ENCODE peak calls at places on chromosomes 16 and 17, in seven cellular contexts. One of them, this sample, is unnamed.

GRCh38 chr16:60013076-60013475 is 1279.0 kb upstream of the GOT2 start:
- DNase-seq in IMR-90: no peak
- DNase-seq in activated T-cell treated with anti-CD3 and anti-CD28 coated beads, Interleukin-2, amount 50 U/mL, for 72 hours: no peak
- DNase-seq in fibroblast of mammary gland: no peak
- DNase-seq in fibroblast of villous mesenchyme: no peak
- DNase-seq in bronchial epithelial cell: no peak
- DNase-seq in adrenal gland: no peak
- DNase-seq in this sample: no peak

GRCh38 chr17:78819402-78819801 is 21.2 kb downstream of the USP36 start:
- DNase-seq in IMR-90: no peak
- DNase-seq in activated T-cell treated with anti-CD3 and anti-CD28 coated beads, Interleukin-2, amount 50 U/mL, for 72 hours: no peak
- DNase-seq in fibroblast of mammary gland: no peak
- DNase-seq in fibroblast of villous mesenchyme: no peak
- DNase-seq in bronchial epithelial cell: no peak
- DNase-seq in adrenal gland: no peak
- DNase-seq in this sample: no peak

GRCh38 chr17:68061512-68062313 is 26.2 kb downstream of the KPNA2 start:
- DNase-seq in IMR-90: peak
- DNase-seq in activated T-cell treated with anti-CD3 and anti-CD28 coated beads, Interleukin-2, amount 50 U/mL, for 72 hours: no peak
- DNase-seq in fibroblast of mammary gland: peak
- DNase-seq in fibroblast of villous mesenchyme: peak
- DNase-seq in bronchial epithelial cell: no peak
- DNase-seq in adrenal gland: peak
- DNase-seq in this sample: no peak

GRCh38 chr17:66514227-66514806 is 211.9 kb downstream of the PRKCA start:
- DNase-seq in IMR-90: peak
- DNase-seq in activated T-cell treated with anti-CD3 and anti-CD28 coated beads, Interleukin-2, amount 50 U/mL, for 72 hours: peak
- DNase-seq in fibroblast of mammary gland: peak
- DNase-seq in fibroblast of villous mesenchyme: no peak
- DNase-seq in bronchial epithelial cell: peak
- DNase-seq in adrenal gland: no peak
- DNase-seq in this sample: peak

GRCh38 chr16:11390573-11391495 is 45.6 kb downstream of the RMI2 start:
- DNase-seq in IMR-90: no peak
- DNase-seq in activated T-cell treated with anti-CD3 and anti-CD28 coated beads, Interleukin-2, amount 50 U/mL, for 72 hours: no peak
- DNase-seq in fibroblast of mammary gland: no peak
- DNase-seq in fibroblast of villous mesenchyme: no peak
- DNase-seq in bronchial epithelial cell: peak
- DNase-seq in adrenal gland: no peak
- DNase-seq in this sample: no peak

GRCh38 chr17:44309472-44309871 is 1.1 kb downstream of the RUNDC3A start:
- DNase-seq in IMR-90: no peak
- DNase-seq in activated T-cell treated with anti-CD3 and anti-CD28 coated beads, Interleukin-2, amount 50 U/mL, for 72 hours: no peak
- DNase-seq in fibroblast of mammary gland: no peak
- DNase-seq in fibroblast of villous mesenchyme: no peak
- DNase-seq in bronchial epithelial cell: peak
- DNase-seq in adrenal gland: no peak
- DNase-seq in this sample: no peak

GRCh38 chr17:81879121-81879520 is 8.0 kb upstream of the ARHGDIA start:
- DNase-seq in IMR-90: no peak
- DNase-seq in activated T-cell treated with anti-CD3 and anti-CD28 coated beads, Interleukin-2, amount 50 U/mL, for 72 hours: no peak
- DNase-seq in fibroblast of mammary gland: no peak
- DNase-seq in fibroblast of villous mesenchyme: no peak
- DNase-seq in bronchial epithelial cell: no peak
- DNase-seq in adrenal gland: no peak
- DNase-seq in this sample: no peak

GRCh38 chr17:61555127-61555531 is 35.9 kb downstream of the NACA2 start:
- DNase-seq in IMR-90: no peak
- DNase-seq in activated T-cell treated with anti-CD3 and anti-CD28 coated beads, Interleukin-2, amount 50 U/mL, for 72 hours: no peak
- DNase-seq in fibroblast of mammary gland: no peak
- DNase-seq in fibroblast of villous mesenchyme: no peak
- DNase-seq in bronchial epithelial cell: no peak
- DNase-seq in adrenal gland: no peak
- DNase-seq in this sample: no peak

GRCh38 chr16:47881574-47881973 is 274.2 kb downstream of the ABCC12 start:
- DNase-seq in IMR-90: no peak
- DNase-seq in activated T-cell treated with anti-CD3 and anti-CD28 coated beads, Interleukin-2, amount 50 U/mL, for 72 hours: no peak
- DNase-seq in fibroblast of mammary gland: no peak
- DNase-seq in fibroblast of villous mesenchyme: no peak
- DNase-seq in bronchial epithelial cell: peak
- DNase-seq in adrenal gland: no peak
- DNase-seq in this sample: no peak

GRCh38 chr17:77190561-77190960 is 49.8 kb downstream of the SEC14L1 start:
- DNase-seq in IMR-90: no peak
- DNase-seq in activated T-cell treated with anti-CD3 and anti-CD28 coated beads, Interleukin-2, amount 50 U/mL, for 72 hours: no peak
- DNase-seq in fibroblast of mammary gland: no peak
- DNase-seq in fibroblast of villous mesenchyme: no peak
- DNase-seq in bronchial epithelial cell: no peak
- DNase-seq in adrenal gland: no peak
- DNase-seq in this sample: no peak

GRCh38 chr16:8634991-8635736 is 13.7 kb downstream of the METTL22 start:
- DNase-seq in IMR-90: peak
- DNase-seq in activated T-cell treated with anti-CD3 and anti-CD28 coated beads, Interleukin-2, amount 50 U/mL, for 72 hours: no peak
- DNase-seq in fibroblast of mammary gland: peak
- DNase-seq in fibroblast of villous mesenchyme: no peak
- DNase-seq in bronchial epithelial cell: peak
- DNase-seq in adrenal gland: peak
- DNase-seq in this sample: no peak

GRCh38 chr17:73228748-73229236 is 32.9 kb downstream of the CPSF4L start:
- DNase-seq in IMR-90: peak
- DNase-seq in activated T-cell treated with anti-CD3 and anti-CD28 coated beads, Interleukin-2, amount 50 U/mL, for 72 hours: peak
- DNase-seq in fibroblast of mammary gland: peak
- DNase-seq in fibroblast of villous mesenchyme: peak
- DNase-seq in bronchial epithelial cell: peak
- DNase-seq in adrenal gland: peak
- DNase-seq in this sample: peak

GRCh38 chr17:3555189-3555796 is 2.3 kb downstream of the TRPV3 start:
- DNase-seq in IMR-90: no peak
- DNase-seq in activated T-cell treated with anti-CD3 and anti-CD28 coated beads, Interleukin-2, amount 50 U/mL, for 72 hours: no peak
- DNase-seq in fibroblast of mammary gland: no peak
- DNase-seq in fibroblast of villous mesenchyme: no peak
- DNase-seq in bronchial epithelial cell: no peak
- DNase-seq in adrenal gland: no peak
- DNase-seq in this sample: no peak

GRCh38 chr16:24539850-24540484 is 601 bp downstream of the RBBP6 start:
- DNase-seq in IMR-90: peak
- DNase-seq in activated T-cell treated with anti-CD3 and anti-CD28 coated beads, Interleukin-2, amount 50 U/mL, for 72 hours: peak
- DNase-seq in fibroblast of mammary gland: no peak
- DNase-seq in fibroblast of villous mesenchyme: peak
- DNase-seq in bronchial epithelial cell: no peak
- DNase-seq in adrenal gland: peak
- DNase-seq in this sample: peak

GRCh38 chr17:43031666-43032065 is 6.6 kb downstream of the RND2 start:
- DNase-seq in IMR-90: no peak
- DNase-seq in activated T-cell treated with anti-CD3 and anti-CD28 coated beads, Interleukin-2, amount 50 U/mL, for 72 hours: no peak
- DNase-seq in fibroblast of mammary gland: no peak
- DNase-seq in fibroblast of villous mesenchyme: no peak
- DNase-seq in bronchial epithelial cell: no peak
- DNase-seq in adrenal gland: no peak
- DNase-seq in this sample: no peak

GRCh38 chr17:39365872-39366271 is 35.6 kb downstream of the FBXL20 start:
- DNase-seq in IMR-90: no peak
- DNase-seq in activated T-cell treated with anti-CD3 and anti-CD28 coated beads, Interleukin-2, amount 50 U/mL, for 72 hours: no peak
- DNase-seq in fibroblast of mammary gland: no peak
- DNase-seq in fibroblast of villous mesenchyme: no peak
- DNase-seq in bronchial epithelial cell: no peak
- DNase-seq in adrenal gland: no peak
- DNase-seq in this sample: no peak

GRCh38 chr16:19307587-19308241 is 22.2 kb downstream of the CLEC19A start:
- DNase-seq in IMR-90: no peak
- DNase-seq in activated T-cell treated with anti-CD3 and anti-CD28 coated beads, Interleukin-2, amount 50 U/mL, for 72 hours: no peak
- DNase-seq in fibroblast of mammary gland: no peak
- DNase-seq in fibroblast of villous mesenchyme: no peak
- DNase-seq in bronchial epithelial cell: no peak
- DNase-seq in adrenal gland: no peak
- DNase-seq in this sample: peak

GRCh38 chr16:85916141-85916890 is 17.4 kb downstream of the IRF8 start:
- DNase-seq in IMR-90: no peak
- DNase-seq in activated T-cell treated with anti-CD3 and anti-CD28 coated beads, Interleukin-2, amount 50 U/mL, for 72 hours: no peak
- DNase-seq in fibroblast of mammary gland: no peak
- DNase-seq in fibroblast of villous mesenchyme: peak
- DNase-seq in bronchial epithelial cell: peak
- DNase-seq in adrenal gland: peak
- DNase-seq in this sample: no peak

GRCh38 chr17:18963126-18964017 is 11.4 kb downstream of the SLC5A10 start:
- DNase-seq in IMR-90: peak
- DNase-seq in activated T-cell treated with anti-CD3 and anti-CD28 coated beads, Interleukin-2, amount 50 U/mL, for 72 hours: peak
- DNase-seq in fibroblast of mammary gland: peak
- DNase-seq in fibroblast of villous mesenchyme: no peak
- DNase-seq in bronchial epithelial cell: no peak
- DNase-seq in adrenal gland: no peak
- DNase-seq in this sample: peak

This sample was measured in activated CD8-positive, alpha-beta T cell treated with anti-CD3 and anti-CD28 coated beads for 36 hours.